ENCODE peak calls at places on chromosomes 11 and 22, in four cellular contexts. One of them, this sample, is unnamed.

GRCh38 chr22:39277135-39277607 is 32.4 kb upstream of the PDGFB start:
- DNase-seq in naive B cell: no peak
- DNase-seq in astrocyte of the spinal cord: peak
- DNase-seq in stimulated activated CD4-positive, alpha-beta T cell treated with anti-CD3 and anti-CD28 coated beads, Interleukin-4, amount 100 ng/mL, for 24 hours: no peak
- DNase-seq in this sample: no peak

GRCh38 chr11:59263225-59263894 is 50.6 kb upstream of the MPEG1 start:
- DNase-seq in naive B cell: peak
- DNase-seq in astrocyte of the spinal cord: no peak
- DNase-seq in stimulated activated CD4-positive, alpha-beta T cell treated with anti-CD3 and anti-CD28 coated beads, Interleukin-4, amount 100 ng/mL, for 24 hours: no peak
- DNase-seq in this sample: no peak

GRCh38 chr11:72534859-72535547 is 100.7 kb upstream of the CLPB start:
- DNase-seq in stimulated activated CD4-positive, alpha-beta T cell treated with anti-CD3 and anti-CD28 coated beads, Interleukin-4, amount 100 ng/mL, for 24 hours: no peak
- DNase-seq in astrocyte of the spinal cord: no peak
- DNase-seq in naive B cell: no peak
- DNase-seq in this sample: peak

GRCh38 chr22:43855431-43855830 is 6.9 kb downstream of the SULT4A1 start:
- DNase-seq in stimulated activated CD4-positive, alpha-beta T cell treated with anti-CD3 and anti-CD28 coated beads, Interleukin-4, amount 100 ng/mL, for 24 hours: no peak
- DNase-seq in astrocyte of the spinal cord: no peak
- DNase-seq in naive B cell: no peak
- DNase-seq in this sample: no peak

GRCh38 chr11:14789879-14790484 is 102.0 kb downstream of the CYP2R1 start:
- DNase-seq in astrocyte of the spinal cord: peak
- DNase-seq in stimulated activated CD4-positive, alpha-beta T cell treated with anti-CD3 and anti-CD28 coated beads, Interleukin-4, amount 100 ng/mL, for 24 hours: no peak
- DNase-seq in naive B cell: no peak
- DNase-seq in this sample: peak

GRCh38 chr22:49753961-49754673 is 73.6 kb downstream of the BRD1 start:
- DNase-seq in astrocyte of the spinal cord: no peak
- DNase-seq in naive B cell: no peak
- DNase-seq in stimulated activated CD4-positive, alpha-beta T cell treated with anti-CD3 and anti-CD28 coated beads, Interleukin-4, amount 100 ng/mL, for 24 hours: no peak
- DNase-seq in this sample: peak

GRCh38 chr11:8329336-8329735 is 65.7 kb upstream of the LMO1 start:
- DNase-seq in astrocyte of the spinal cord: no peak
- DNase-seq in stimulated activated CD4-positive, alpha-beta T cell treated with anti-CD3 and anti-CD28 coated beads, Interleukin-4, amount 100 ng/mL, for 24 hours: no peak
- DNase-seq in naive B cell: no peak
- DNase-seq in this sample: no peak

GRCh38 chr22:17742528-17742902 is 31.8 kb downstream of the BID start:
- DNase-seq in stimulated activated CD4-positive, alpha-beta T cell treated with anti-CD3 and anti-CD28 coated beads, Interleukin-4, amount 100 ng/mL, for 24 hours: peak
- DNase-seq in astrocyte of the spinal cord: peak
- DNase-seq in naive B cell: peak
- DNase-seq in this sample: peak

GRCh38 chr22:42101186-42101585 is 10.6 kb upstream of the NDUFA6 start:
- DNase-seq in astrocyte of the spinal cord: no peak
- DNase-seq in naive B cell: no peak
- DNase-seq in stimulated activated CD4-positive, alpha-beta T cell treated with anti-CD3 and anti-CD28 coated beads, Interleukin-4, amount 100 ng/mL, for 24 hours: no peak
- DNase-seq in this sample: no peak

This sample was measured in GM03348.